ENCODE peak calls at places on chromosomes 12 and 14, in nine cellular contexts. J is naive thymus-derived CD4-positive, alpha-beta T cell; R is activated CD4-positive, CD25-positive, alpha-beta regulatory T cell treated with anti-CD3 and anti-CD28 coated beads, Interleukin-2, amount 50 U/mL, for 24 hours; P is heart right ventricle; M is HCT116; G is activated B cell treated with CpG ODN at 0.5 μM for 24 hours; Z is thoracic aorta; X is activated CD4-positive, alpha-beta T cell treated with anti-CD3 and anti-CD28 coated beads for 36 hours; Q is body of pancreas. E is an unnamed sample.

GRCh38 chr14:69636718-69637480 is 25.5 kb downstream of the SUSD6 start:
- ATAC-seq in J (no peak), R (no peak), P (no peak), M (no peak), G (no peak), Z (peak; percentile 14), X (no peak), Q (no peak), E (peak; percentile 57)

GRCh38 chr14:100129161-100129589 is 30.3 kb downstream of the DEGS2 start:
- ATAC-seq in J (no peak), R (no peak), P (peak; percentile 72), M (no peak), G (no peak), Z (no peak), X (no peak), Q (no peak), E (peak; percentile 6)

GRCh38 chr14:82362452-82362851 is 828.8 kb upstream of the SEL1L start:
- ATAC-seq in J (no peak), R (no peak), P (peak; percentile 61), M (no peak), G (no peak), Z (peak; percentile 93), X (no peak), Q (peak; percentile 35), E (no peak)

GRCh38 chr14:93049867-93050331 is 65.8 kb downstream of the ITPK1 start:
- ATAC-seq in J (no peak), R (no peak), P (peak; percentile 39), M (no peak), G (no peak), Z (no peak), X (no peak), Q (peak; percentile 25), E (no peak)

GRCh38 chr14:52888159-52888558 is 62.7 kb downstream of the FERMT2 start:
- ATAC-seq in J (no peak), R (no peak), P (no peak), M (no peak), G (no peak), Z (no peak), X (no peak), Q (no peak), E (no peak)

GRCh38 chr12:29796823-29797263 is 13.1 kb upstream of the TMTC1 start:
- ATAC-seq in J (no peak), R (no peak), P (peak; percentile 85), M (no peak), G (no peak), Z (peak; percentile 97), X (no peak), Q (no peak), E (peak; percentile 65)

GRCh38 chr12:79887912-79888311 is 47.0 kb downstream of the PPP1R12A start:
- ATAC-seq in J (no peak), R (no peak), P (no peak), M (no peak), G (no peak), Z (no peak), X (no peak), Q (no peak), E (no peak)

GRCh38 chr12:13980548-13981295 is 680 bp downstream of the GRIN2B start:
- ATAC-seq in J (no peak), R (no peak), P (no peak), M (peak; percentile 54), G (no peak), Z (no peak), X (no peak), Q (peak; percentile 21), E (no peak)

GRCh38 chr12:32508626-32509025 is 109.3 kb downstream of the FGD4 start:
- ATAC-seq in J (no peak), R (no peak), P (no peak), M (no peak), G (no peak), Z (no peak), X (no peak), Q (no peak), E (peak; percentile 50)

GRCh38 chr14:55249423-55249822 is 21.8 kb upstream of the FBXO34 start:
- ATAC-seq in J (no peak), R (no peak), P (no peak), M (no peak), G (no peak), Z (no peak), X (peak; percentile 39), Q (no peak), E (peak; percentile 85)

GRCh38 chr12:121461048-121461447 is 61.1 kb downstream of the RNF34 start:
- ATAC-seq in J (peak; percentile 66), R (no peak), P (peak; percentile 25), M (no peak), G (no peak), Z (no peak), X (peak; percentile 32), Q (no peak), E (no peak)

GRCh38 chr12:111656016-111656415 is 29.7 kb downstream of the BRAP start:
- ATAC-seq in J (no peak), R (no peak), P (no peak), M (no peak), G (no peak), Z (no peak), X (no peak), Q (no peak), E (no peak)

GRCh38 chr12:40376533-40377267 is 151.9 kb downstream of the LRRK2 start:
- ATAC-seq in J (no peak), R (no peak), P (no peak), M (no peak), G (peak; percentile 76), Z (no peak), X (no peak), Q (no peak), E (no peak)

GRCh38 chr12:22635812-22636211 is 10.8 kb downstream of the ETNK1 start:
- ATAC-seq in J (no peak), R (no peak), P (no peak), M (no peak), G (no peak), Z (no peak), X (no peak), Q (no peak), E (no peak)

GRCh38 chr12:92468358-92469020 is 234.3 kb upstream of the PLEKHG7 start:
- ATAC-seq in J (no peak), R (no peak), P (no peak), M (no peak), G (no peak), Z (no peak), X (no peak), Q (no peak), E (no peak)

GRCh38 chr14:74848768-74849167 is 27.2 kb downstream of the PROX2 start:
- ATAC-seq in J (no peak), R (no peak), P (no peak), M (no peak), G (no peak), Z (no peak), X (no peak), Q (no peak), E (peak; percentile 25)

GRCh38 chr12:130703733-130704375 is 12.2 kb downstream of the RIMBP2 start:
- ATAC-seq in J (no peak), R (no peak), P (no peak), M (no peak), G (no peak), Z (no peak), X (no peak), Q (no peak), E (no peak)

GRCh38 chr12:106080111-106080732 is 58.5 kb downstream of the NUAK1 start:
- ATAC-seq in J (no peak), R (no peak), P (peak; percentile 57), M (no peak), G (no peak), Z (peak; percentile 61), X (no peak), Q (no peak), E (no peak)

GRCh38 chr12:124548854-124549378 is 18.5 kb downstream of the NCOR2 start:
- ATAC-seq in J (peak; percentile 48), R (no peak), P (peak; percentile 26), M (no peak), G (no peak), Z (no peak), X (peak; percentile 25), Q (peak; percentile 66), E (no peak)

GRCh38 chr12:26268841-26269553 is 73.6 kb downstream of the SSPN start:
- ATAC-seq in J (no peak), R (no peak), P (no peak), M (no peak), G (no peak), Z (no peak), X (no peak), Q (peak; percentile 66), E (no peak)

GRCh38 chr12:47165934-47166333 is 86.2 kb upstream of the AMIGO2 start:
- ATAC-seq in J (no peak), R (no peak), P (no peak), M (no peak), G (no peak), Z (no peak), X (no peak), Q (peak; percentile 81), E (no peak)

GRCh38 chr14:100654814-100655795 is 67.9 kb upstream of the BEGAIN start:
- ATAC-seq in J (peak; percentile 79), R (peak; percentile 60), P (no peak), M (peak; percentile 89), G (peak; percentile 49), Z (no peak), X (peak; percentile 78), Q (peak; percentile 61), E (peak; percentile 39)

GRCh38 chr12:62308201-62308600 is 48.0 kb downstream of the USP15 start:
- ATAC-seq in J (no peak), R (no peak), P (no peak), M (no peak), G (no peak), Z (no peak), X (peak; percentile 63), Q (no peak), E (no peak)